ENCODE peak calls at places on chromosome 21, in four cellular contexts. B, W, C and G are unnamed samples.

GRCh38 chr21:35127851-35128250 is 78.7 kb upstream of the RUNX1 start:
- DNase-seq in C (no peak), B (no peak), W (no peak), G (no peak)

GRCh38 chr21:26005464-26005863 is 165.1 kb downstream of the APP start:
- DNase-seq in W (no peak), C (no peak), B (no peak), G (no peak)

GRCh38 chr21:32545948-32546441 is 39.3 kb downstream of the TCP10L start:
- DNase-seq in B (no peak), C (no peak), W (no peak), G (no peak)

GRCh38 chr21:35561076-35561475 is 499.2 kb downstream of the SETD4 start:
- DNase-seq in C (no peak), B (no peak), W (no peak), G (peak; percentile 47)

GRCh38 chr21:39180429-39181019 is 2.7 kb downstream of the PSMG1 start:
- DNase-seq in B (no peak), W (no peak), C (no peak), G (no peak)

GRCh38 chr21:28579986-28580550 is 412.6 kb downstream of the LTN1 start:
- DNase-seq in W (no peak), B (no peak), C (no peak), G (no peak)

GRCh38 chr21:35048706-35049617 is at the start of gene RUNX1:
- DNase-seq in W (no peak), B (no peak), C (peak; percentile 35), G (no peak)

GRCh38 chr21:43923391-43923790 is 58.4 kb downstream of the AGPAT3 start:
- DNase-seq in C (peak; percentile 52), W (no peak), B (no peak), G (peak; percentile 26)

GRCh38 chr21:32190491-32191144 is 88.2 kb downstream of the MIS18A start:
- DNase-seq in B (no peak), W (no peak), C (no peak), G (no peak)

GRCh38 chr21:15301736-15302135 is 236.9 kb upstream of the NRIP1 start:
- DNase-seq in B (no peak), W (no peak), C (no peak), G (no peak)

GRCh38 chr21:42632771-42633690 is 20.4 kb upstream of the PDE9A start:
- DNase-seq in C (no peak), W (no peak), B (no peak), G (no peak)

GRCh38 chr21:35503646-35504045 is 454.5 kb upstream of the RUNX1 start:
- DNase-seq in B (no peak), C (no peak), W (no peak), G (no peak)

GRCh38 chr21:35563885-35564451 is 496.4 kb downstream of the SETD4 start:
- DNase-seq in C (peak; percentile 55), W (peak; percentile 66), B (no peak), G (peak; percentile 91)

GRCh38 chr21:44836666-44837471 is 19.0 kb upstream of the SUMO3 start:
- DNase-seq in C (peak; percentile 57), W (no peak), B (no peak), G (no peak)

GRCh38 chr21:33801424-33802405 is 113.9 kb downstream of the ATP5PO start:
- DNase-seq in C (no peak), B (no peak), W (no peak), G (no peak)

GRCh38 chr21:31011412-31011811 is 26.9 kb downstream of the KRTAP19-8 start:
- DNase-seq in B (no peak), C (no peak), W (no peak), G (no peak)

GRCh38 chr21:26881504-26882228 is 36.5 kb upstream of the ADAMTS1 start:
- DNase-seq in B (no peak), C (peak; percentile 9), W (no peak), G (no peak)

GRCh38 chr21:43355925-43356289 is 71.0 kb downstream of the SIK1 start:
- DNase-seq in B (no peak), C (no peak), W (no peak), G (no peak)

GRCh38 chr21:31218830-31219608 is 125.0 kb downstream of the TIAM1 start:
- DNase-seq in B (no peak), W (peak; percentile 50), C (no peak), G (no peak)

GRCh38 chr21:20306836-20307235 is 691.4 kb upstream of the NCAM2 start:
- DNase-seq in W (no peak), B (no peak), C (no peak), G (no peak)

GRCh38 chr21:41249476-41249875 is 67.1 kb upstream of the FAM3B start:
- DNase-seq in B (no peak), C (no peak), W (no peak), G (no peak)

GRCh38 chr21:27802816-27803475 is 836.1 kb upstream of the ADAMTS5 start:
- DNase-seq in B (no peak), W (no peak), C (peak; percentile 24), G (peak; percentile 57)